ENCODE peak calls at places on chromosomes 11 and 22, in five cellular contexts. U is heart left ventricle, J is lower leg skin, S is transverse colon, L is suprapubic skin. T is an unnamed sample.

GRCh38 chr11:45383229-45383628 is 97.1 kb upstream of the SYT13 start:
- DNase-seq in U (no peak), J (no peak), S (no peak), L (peak; percentile 21), T (no peak)

GRCh38 chr22:36867695-36868094 is 6.9 kb downstream of the NCF4 start:
- DNase-seq in U (no peak), J (no peak), S (no peak), L (no peak), T (no peak)

GRCh38 chr11:69585385-69585784 is 55.6 kb upstream of the CCND1 start:
- DNase-seq in U (no peak), J (no peak), S (no peak), L (no peak), T (no peak)

GRCh38 chr11:44568358-44568705 is 2.9 kb downstream of the CD82 start:
- DNase-seq in U (no peak), J (no peak), S (no peak), L (no peak), T (no peak)

GRCh38 chr22:50292643-50293440 is 14.6 kb downstream of the PLXNB2 start:
- DNase-seq in U (no peak), J (no peak), S (no peak), L (no peak), T (no peak)

GRCh38 chr11:118610773-118611432 is 3.5 kb downstream of the PHLDB1 start:
- DNase-seq in U (peak; percentile 87), J (no peak), S (peak; percentile 90), L (peak; percentile 82), T (peak; percentile 82)

GRCh38 chr11:76086713-76087635 is 119.3 kb downstream of the WNT11 start:
- DNase-seq in U (no peak), J (no peak), S (no peak), L (no peak), T (no peak)

GRCh38 chr22:33923660-33924246 is 3.5 kb upstream of the LARGE1 start:
- DNase-seq in U (peak; percentile 63), J (peak; percentile 67), S (peak; percentile 75), L (no peak), T (peak; percentile 82)

GRCh38 chr11:123409456-123409801 is 20.6 kb upstream of the GRAMD1B start:
- DNase-seq in U (no peak), J (no peak), S (no peak), L (no peak), T (no peak)

GRCh38 chr22:32518848-32519247 is 44.2 kb downstream of the FBXO7 start:
- DNase-seq in U (no peak), J (no peak), S (no peak), L (no peak), T (no peak)

GRCh38 chr11:126638663-126639062 is 283.2 kb downstream of the ST3GAL4 start:
- DNase-seq in U (no peak), J (no peak), S (no peak), L (no peak), T (no peak)

GRCh38 chr22:18031670-18032454 is 7.5 kb upstream of the MICAL3 start:
- DNase-seq in U (peak; percentile 36), J (no peak), S (no peak), L (peak; percentile 48), T (peak; percentile 42)

GRCh38 chr11:102573851-102574250 is 43.3 kb upstream of the MMP7 start:
- DNase-seq in U (no peak), J (no peak), S (no peak), L (no peak), T (no peak)

GRCh38 chr11:125387991-125388390 is 108.1 kb downstream of the FEZ1 start:
- DNase-seq in U (no peak), J (no peak), S (no peak), L (no peak), T (no peak)

GRCh38 chr22:49500942-49501395 is 326.7 kb downstream of the BRD1 start:
- DNase-seq in U (no peak), J (no peak), S (no peak), L (no peak), T (no peak)

GRCh38 chr11:111308140-111308539 is 9.8 kb downstream of the POU2AF3 start:
- DNase-seq in U (no peak), J (no peak), S (peak; percentile 87), L (no peak), T (no peak)

GRCh38 chr11:91188484-91188883 is 965.6 kb upstream of the CHORDC1 start:
- DNase-seq in U (no peak), J (no peak), S (no peak), L (no peak), T (no peak)

GRCh38 chr11:62710001-62710345 is 2.5 kb downstream of the GNG3 start:
- DNase-seq in U (no peak), J (no peak), S (no peak), L (no peak), T (peak; percentile 31)

GRCh38 chr11:62706841-62707240 is 383 bp downstream of the BSCL2 start:
- DNase-seq in U (no peak), J (no peak), S (no peak), L (no peak), T (no peak)

GRCh38 chr11:62707277-62707771 is at the start of the genes BSCL2 and GNG3:
- DNase-seq in U (no peak), J (no peak), S (no peak), L (no peak), T (peak; percentile 41)

GRCh38 chr11:62708423-62709261 is 1.2 kb downstream of the GNG3 start:
- DNase-seq in U (peak; percentile 30), J (peak; percentile 39), S (peak; percentile 54), L (peak; percentile 78), T (peak; percentile 67)

GRCh38 chr11:62709262-62710000 is 2.0 kb downstream of the GNG3 start:
- DNase-seq in U (peak; percentile 98), J (peak; percentile 99), S (peak; percentile 98), L (peak; percentile 99), T (peak; percentile 99)
- TF ChIP-seq POLR2A in U (peak; percentile 63), J (no peak), S (peak; percentile 92), L (no peak), T (peak; percentile 44)

GRCh38 chr22:46079093-46079860 is 71.0 kb upstream of the PPARA start:
- DNase-seq in U (no peak), J (no peak), S (peak; percentile 7), L (peak; percentile 71), T (peak; percentile 56)
- TF ChIP-seq POLR2A in U (no peak), J (no peak), S (no peak), L (no peak), T (no peak)

GRCh38 chr11:16036218-16036617 is 320.1 kb downstream of the SOX6 start:
- DNase-seq in U (no peak), J (no peak), S (no peak), L (no peak), T (no peak)
- TF ChIP-seq POLR2A in U (no peak), J (no peak), S (no peak), L (no peak), T (no peak)

DNA sequence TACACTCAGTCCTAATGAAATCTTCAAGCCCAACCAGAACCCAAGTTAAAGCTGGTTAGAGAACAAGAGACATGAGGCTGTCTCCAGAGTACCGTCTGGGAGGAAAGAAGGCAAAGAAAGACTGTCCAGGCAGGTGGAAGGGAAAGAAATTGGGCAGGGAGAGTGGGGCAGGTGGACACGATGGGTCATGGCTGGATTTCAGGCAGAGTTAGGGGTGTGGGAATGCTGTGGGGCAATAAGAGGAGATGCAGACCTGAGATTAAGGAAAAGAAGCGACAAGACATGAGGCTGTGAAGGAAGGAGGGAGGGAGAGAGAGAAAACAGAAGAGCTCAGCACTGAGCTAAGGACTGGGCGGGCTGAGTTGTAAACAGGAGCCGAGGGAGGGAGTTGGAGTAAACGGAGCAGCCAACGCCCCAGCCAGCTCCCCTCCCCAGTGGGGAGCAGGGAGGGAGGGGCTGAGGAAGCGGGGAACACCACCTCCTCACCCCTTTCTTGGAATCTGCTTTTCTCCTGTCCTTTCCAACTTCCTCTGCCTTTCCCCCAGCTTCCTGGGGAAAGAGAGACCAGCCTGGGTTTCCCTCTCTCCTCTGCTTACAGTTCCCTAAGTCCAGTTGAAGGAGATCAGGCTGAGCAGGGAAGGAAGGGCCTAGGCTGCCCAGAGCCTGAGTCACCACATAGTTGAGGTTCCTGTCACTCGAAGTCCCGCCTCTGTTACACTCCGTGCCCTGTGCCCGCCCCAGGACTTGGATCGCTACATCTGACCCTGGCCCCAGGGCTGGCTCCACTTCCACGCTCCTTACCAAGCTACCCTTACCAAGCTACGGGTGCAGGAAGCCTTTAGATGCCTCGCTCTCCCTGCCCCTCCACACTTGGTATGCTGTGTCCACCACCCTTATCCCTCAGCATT is 6.6 kb upstream of the AHNAK start:
- DNase-seq in U (peak; percentile 79), J (peak; percentile 91), S (peak; percentile 90), L (peak; percentile 93), T (peak; percentile 95)
- TF ChIP-seq POLR2A in U (peak; percentile 67), J (no peak), S (peak; percentile 85), L (no peak), T (peak; percentile 77)

GRCh38 chr11:57567512-57568329 is at the start of gene UBE2L6:
- DNase-seq in U (peak; percentile 85), J (peak; percentile 33), S (peak; percentile 87), L (peak; percentile 74), T (peak; percentile 52)
- TF ChIP-seq POLR2A in U (no peak), J (no peak), S (no peak), L (no peak), T (peak; percentile 48)

GRCh38 chr22:48309115-48309705 is 1518.5 kb downstream of the BRD1 start:
- DNase-seq in U (no peak), J (no peak), S (no peak), L (no peak), T (no peak)
- TF ChIP-seq POLR2A in U (no peak), J (no peak), S (no peak), L (no peak), T (no peak)

DNA sequence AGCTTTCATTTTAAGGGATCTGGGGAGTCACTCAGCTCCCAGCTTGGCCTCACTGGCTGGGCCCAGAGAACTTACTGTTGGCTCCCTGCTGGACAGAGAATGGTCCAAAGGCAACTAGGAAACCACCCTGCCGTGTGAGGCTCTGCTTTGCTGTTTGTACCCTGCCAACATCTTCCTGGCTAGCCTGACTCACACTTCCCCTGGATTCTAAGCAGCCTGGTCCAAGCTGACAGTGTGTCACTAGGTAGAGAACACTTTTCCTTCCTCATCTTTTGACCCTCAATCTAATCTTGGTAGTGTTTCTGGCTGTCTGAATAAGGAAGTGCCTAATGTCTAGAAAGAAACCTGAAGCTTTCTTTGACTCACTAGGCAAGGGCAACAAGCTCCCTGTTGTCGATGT is 76.7 kb downstream of the FAR1 start:
- DNase-seq in U (no peak), J (no peak), S (no peak), L (no peak), T (no peak)
- TF ChIP-seq POLR2A in U (no peak), J (no peak), S (no peak), L (no peak), T (no peak)

DNA sequence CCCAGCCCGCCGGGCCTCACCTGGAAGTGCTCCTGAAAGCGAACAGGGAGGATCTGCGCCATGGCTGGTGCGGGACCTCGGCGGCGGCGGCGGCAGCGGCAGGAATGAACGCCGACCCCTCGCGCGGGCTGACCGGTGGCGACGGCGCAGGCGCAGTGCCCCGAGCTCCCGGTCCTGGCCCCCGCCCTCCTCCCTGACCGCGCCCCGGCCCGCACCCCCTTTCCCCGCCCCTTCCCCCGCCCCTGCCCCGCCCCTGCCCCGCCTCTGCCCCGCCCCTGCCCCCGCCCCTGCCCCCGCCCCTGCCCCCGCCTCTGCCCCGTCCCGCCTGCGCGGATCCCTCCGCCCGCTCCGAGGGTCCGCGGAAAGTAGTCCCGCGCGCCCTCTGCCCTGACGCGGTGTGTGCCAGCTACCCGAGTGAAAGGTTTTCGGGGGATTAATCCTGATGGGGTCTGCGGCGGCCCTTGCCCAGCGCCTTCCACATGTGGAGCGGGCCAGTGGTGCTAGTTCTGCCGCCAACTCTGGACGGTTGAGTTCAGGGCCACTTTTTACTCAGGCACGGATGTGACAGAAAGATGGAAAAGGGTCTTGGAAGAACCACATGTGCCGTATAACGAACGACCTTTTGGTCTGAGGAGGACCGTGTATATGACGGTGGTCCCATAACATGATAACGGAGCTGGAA is at the start of gene CLTCL1:
- DNase-seq in U (peak; percentile 90), J (peak; percentile 57), S (peak; percentile 86), L (peak; percentile 86), T (peak; percentile 86)
- TF ChIP-seq POLR2A in U (peak; percentile 70), J (no peak), S (peak; percentile 6), L (no peak), T (peak; percentile 76)

T was measured in adrenal gland.